ENCODE peak calls at places on chromosomes 4 and X, in four cellular contexts. W is psoas muscle, X is IMR-90, L is neural progenitor cell. J is an unnamed sample. For H3K9me3 and H3K4me1, the result is how much of the 10 kb centered on the place peaks cover.

GRCh38 chr4:45453258-45453841 is 670.5 kb downstream of the GABRG1 start:
- DNase-seq in W (no peak), X (no peak), L (peak), J (peak)

GRCh38 chr4:118033148-118034060 is 882 bp upstream of the NDST3 start:
- DNase-seq in W (peak), X (peak), L (peak), J (peak)

GRCh38 chr4:105715692-105716278 is 7.2 kb downstream of the GSTCD start:
- DNase-seq in W (no peak), X (peak), L (peak), J (peak)

GRCh38 chrX:25131055-25131454 is 115.3 kb upstream of the ARX start:
- DNase-seq in W (no peak), X (peak), L (no peak), J (no peak)

GRCh38 chr4:177441061-177441802 is 1.0 kb downstream of the AGA start:
- DNase-seq in W (no peak), X (peak), L (peak), J (no peak)

GRCh38 chr4:28357985-28358384 is 1497.3 kb downstream of the STIM2 start:
- DNase-seq in W (no peak), X (peak), L (peak), J (peak)

GRCh38 chr4:152660526-152660925 is 19.3 kb downstream of the TMEM154 start:
- DNase-seq in W (no peak), X (no peak), L (no peak), J (no peak)

GRCh38 chr4:6221851-6222760 is 21.8 kb upstream of the JAKMIP1 start:
- DNase-seq in W (no peak), X (no peak), L (peak), J (peak)

GRCh38 chrX:40644175-40644574 is 3.2 kb downstream of the CXorf38 start:
- DNase-seq in W (no peak), X (peak), L (no peak), J (no peak)

GRCh38 chr4:5710065-5710961 is 688 bp upstream of the EVC start:
- DNase-seq in W (no peak), X (peak), L (peak), J (no peak)

GRCh38 chr4:24588216-24588954 is 4.0 kb upstream of the DHX15 start:
- DNase-seq in W (no peak), X (no peak), L (no peak), J (peak)

GRCh38 chrX:112380541-112381278 is 298.1 kb upstream of the TRPC5 start:
- DNase-seq in W (no peak), X (no peak), L (no peak), J (no peak)

GRCh38 chrX:41452972-41453371 is 5.8 kb downstream of the NYX start:
- DNase-seq in W (no peak), X (peak), L (no peak), J (no peak)

GRCh38 chr4:86977621-86978184 is 42.9 kb downstream of the AFF1 start:
- DNase-seq in W (no peak), X (peak), L (no peak), J (peak)

GRCh38 chr4:6674500-6675149 is 19.1 kb upstream of the S100P start:
- DNase-seq in W (peak), X (peak), L (peak), J (peak)

GRCh38 chr4:110628321-110629213 is 5.7 kb upstream of the PITX2 start:
- DNase-seq in W (no peak), X (no peak), L (peak), J (no peak)

GRCh38 chr4:110631582-110632505 is 9.0 kb upstream of the PITX2 start:
- DNase-seq in W (peak), X (peak), L (peak), J (peak)

GRCh38 chr4:110629214-110629754 is 6.4 kb upstream of the PITX2 start:
- DNase-seq in W (no peak), X (no peak), L (peak), J (no peak)

GRCh38 chr4:110630621-110631402 is 7.9 kb upstream of the PITX2 start:
- DNase-seq in W (no peak), X (no peak), L (peak), J (no peak)

DNA sequence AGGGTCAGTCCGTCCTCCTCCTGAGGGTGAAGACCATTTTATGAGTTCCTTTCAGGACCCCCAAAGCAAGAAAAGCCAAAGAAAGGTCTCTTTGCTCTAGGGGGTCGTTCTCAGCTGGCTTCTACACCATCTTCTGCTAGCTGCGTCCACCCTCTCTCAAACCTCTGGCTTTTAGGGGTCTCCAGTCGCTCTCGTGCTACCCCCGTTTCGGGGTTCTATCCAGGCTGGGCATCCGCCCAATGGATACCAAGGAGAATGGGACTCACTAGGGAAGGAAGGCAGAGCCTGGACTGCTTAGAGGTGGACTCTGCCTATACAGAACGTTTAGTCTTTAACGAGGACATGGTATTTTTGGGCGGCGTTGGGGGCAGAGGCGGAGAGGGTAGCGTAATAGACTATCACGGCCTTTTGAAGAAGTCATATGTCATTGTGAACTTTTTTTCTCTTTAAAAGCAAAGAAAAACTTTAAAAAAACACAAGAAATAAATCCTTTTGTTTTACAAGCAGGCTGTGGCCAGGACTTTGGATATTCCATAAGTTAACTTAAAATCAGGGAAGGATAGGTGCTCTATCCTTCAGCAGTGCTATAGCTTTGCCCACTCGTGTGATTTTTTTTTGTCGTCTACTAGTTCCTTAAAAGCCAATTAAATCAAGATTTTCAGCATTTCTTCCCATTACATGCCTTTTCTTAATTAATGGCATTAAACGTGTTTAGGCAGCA is 7.1 kb upstream of the PITX2 start:
- DNase-seq in W (no peak), X (no peak), L (no peak), J (no peak)
- H3K9me3 ChIP-seq in W (under half), X (under half), L (under half), J (under half)

GRCh38 chrX:13805241-13805640 is 11.7 kb downstream of the GPM6B start:
- DNase-seq in W (no peak), X (no peak), L (no peak), J (no peak)
- TF ChIP-seq CTCF in W (no peak), X (no peak), L (no peak), J (no peak)

DNA sequence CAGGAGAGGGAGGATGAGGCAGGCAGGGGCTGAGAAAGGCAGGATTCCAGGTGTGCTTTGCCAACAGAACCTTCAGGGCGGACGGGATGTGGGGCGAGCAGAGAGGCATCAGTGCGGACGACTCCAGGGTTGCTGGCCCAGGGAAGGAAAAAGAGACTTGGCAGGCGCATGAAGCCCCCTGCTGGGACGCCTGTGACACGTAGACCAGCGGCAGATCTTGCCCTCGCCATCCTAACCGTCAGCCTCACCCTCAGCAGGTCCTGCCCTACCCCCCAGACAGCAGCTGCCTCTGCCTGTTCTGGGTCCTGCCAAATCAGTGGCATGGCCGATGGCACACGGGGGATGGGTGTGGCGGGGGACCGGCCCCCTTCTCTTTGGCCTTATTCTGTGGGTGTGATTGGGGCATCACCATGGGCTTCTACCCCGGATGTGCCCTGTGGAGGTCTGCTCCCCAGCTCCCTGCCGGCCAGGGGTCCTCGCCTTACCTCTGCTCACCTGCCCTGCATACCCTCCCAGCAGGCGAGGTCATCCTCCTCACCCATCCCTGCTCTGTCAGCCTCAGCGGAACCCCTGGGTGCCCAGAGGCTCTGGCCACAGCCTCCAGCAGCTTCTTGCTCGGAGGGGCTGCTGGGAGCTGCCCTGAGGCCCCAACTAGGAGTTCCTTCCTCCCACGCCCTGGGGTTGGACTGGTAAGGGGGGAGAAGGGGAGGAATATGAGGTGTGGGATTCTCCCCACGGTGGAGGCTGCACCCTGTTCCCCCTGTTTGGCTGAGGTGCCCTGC is 2.9 kb upstream of the SH3BP2 start:
- DNase-seq in W (peak), X (no peak), L (no peak), J (no peak)
- H3K4me1 ChIP-seq in W (under half), X (under half), L (under half), J (under half)

GRCh38 chr4:205097-205756 is 80.9 kb downstream of the ZNF718 start:
- DNase-seq in W (no peak), X (no peak), L (no peak), J (no peak)

GRCh38 chr4:206054-206453 is 81.8 kb downstream of the ZNF718 start:
- DNase-seq in W (no peak), X (no peak), L (no peak), J (no peak)

GRCh38 chr4:200936-201335 is 76.6 kb downstream of the ZNF718 start:
- DNase-seq in W (no peak), X (no peak), L (no peak), J (no peak)
- H3K9me3 ChIP-seq in W (under half), X (under half), L (under half), J (under half)

GRCh38 chr4:173461170-173461569 is 62.3 kb upstream of the SCRG1 start:
- DNase-seq in W (no peak), X (peak), L (no peak), J (no peak)

GRCh38 chr4:173466101-173466500 is 63.9 kb downstream of the HAND2 start:
- DNase-seq in W (no peak), X (no peak), L (no peak), J (no peak)

GRCh38 chr4:173459857-173460256 is 60.9 kb upstream of the SCRG1 start:
- DNase-seq in W (no peak), X (no peak), L (no peak), J (no peak)

GRCh38 chr4:173464486-173464885 is 65.5 kb downstream of the HAND2 start:
- DNase-seq in W (no peak), X (no peak), L (no peak), J (no peak)

DNA sequence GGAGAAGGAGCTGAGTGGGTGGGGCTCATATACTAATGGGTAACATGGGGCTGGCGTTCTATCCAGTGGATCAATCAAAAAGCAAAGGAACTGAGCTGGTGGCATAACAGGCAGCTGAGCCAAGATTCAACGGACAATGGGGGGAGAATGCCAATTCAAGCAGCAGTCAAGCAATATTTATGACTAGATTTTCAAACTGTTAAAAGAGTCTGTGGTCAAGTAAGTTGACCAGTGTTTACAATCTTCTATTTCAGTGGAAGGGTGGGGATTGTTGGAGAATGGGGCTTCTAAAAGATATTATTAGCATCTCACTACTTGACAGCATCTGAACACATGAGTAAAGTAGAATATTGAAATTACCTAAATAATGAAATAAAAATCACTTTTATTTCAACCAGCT is 64.9 kb upstream of the SCRG1 start:
- DNase-seq in W (no peak), X (no peak), L (no peak), J (no peak)
- TF ChIP-seq CTCF in W (no peak), X (no peak), L (no peak), J (no peak)

DNA sequence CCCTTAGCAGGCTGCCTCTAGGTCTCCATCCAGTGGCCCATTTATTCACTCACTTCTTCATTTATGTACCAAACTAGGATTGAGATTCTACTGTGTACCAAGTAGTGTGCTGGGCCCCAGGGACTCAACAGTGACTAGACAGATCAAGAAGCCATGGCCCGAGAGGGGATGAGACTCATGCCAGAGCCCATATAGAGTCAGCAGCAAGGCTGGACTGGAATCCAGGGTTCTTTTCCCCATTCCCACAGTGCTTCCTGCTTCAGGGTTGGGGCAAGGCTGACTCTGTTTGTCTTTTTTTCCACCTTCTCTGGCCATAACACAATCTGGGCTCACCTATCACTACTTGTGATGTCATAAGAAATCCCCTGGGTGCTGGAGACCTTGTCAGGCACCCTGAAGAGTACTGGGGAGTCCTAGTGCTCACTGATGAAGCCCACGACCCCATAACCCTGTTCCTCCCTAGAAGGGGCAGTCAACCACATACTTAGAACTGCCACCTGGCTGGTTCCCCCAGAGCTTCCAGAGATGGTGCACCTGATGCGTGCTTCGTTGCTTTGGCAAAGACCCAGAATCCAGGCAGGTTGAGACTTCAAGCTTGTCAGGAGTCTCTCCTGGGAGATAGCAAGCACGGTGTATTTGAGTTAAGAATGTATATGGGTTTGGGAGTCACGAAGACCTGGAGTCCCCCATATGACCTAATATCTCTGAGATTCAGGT is 6.2 kb downstream of the RTL5 start:
- DNase-seq in W (no peak), X (no peak), L (no peak), J (no peak)
- H3K4me1 ChIP-seq in W (under half), X (under half), L (under half), J (under half)

GRCh38 chr4:110616162-110617062 is 6.5 kb downstream of the PITX2 start:
- DNase-seq in W (no peak), X (no peak), L (no peak), J (no peak)

GRCh38 chr4:110614173-110614948 is 8.5 kb downstream of the PITX2 start:
- DNase-seq in W (no peak), X (no peak), L (peak), J (no peak)

GRCh38 chr4:110617095-110617494 is 5.8 kb downstream of the PITX2 start:
- DNase-seq in W (no peak), X (no peak), L (no peak), J (peak)

GRCh38 chr4:110614981-110615365 is 7.9 kb downstream of the PITX2 start:
- DNase-seq in W (no peak), X (no peak), L (peak), J (no peak)

GRCh38 chr4:110615366-110616161 is 7.3 kb downstream of the PITX2 start:
- DNase-seq in W (no peak), X (no peak), L (peak), J (peak)
- H3K9me3 ChIP-seq in W (under half), X (under half), L (under half), J (under half)

J was measured in cardiac muscle cell.